ENCODE peak calls at places on chromosomes 12 and 14, in five cellular contexts. One of them, this sample, is unnamed.

GRCh38 chr12:41045509-41045908 is 142.6 kb upstream of the PDZRN4 start:
- DNase-seq in fibroblast of pulmonary artery: no peak
- DNase-seq in left lung: no peak
- DNase-seq in type B pancreatic cell: no peak
- DNase-seq in hepatocyte: no peak
- DNase-seq in this sample: no peak

GRCh38 chr14:103206023-103206481 is 82.8 kb downstream of the TNFAIP2 start:
- DNase-seq in fibroblast of pulmonary artery: no peak
- DNase-seq in left lung: no peak
- DNase-seq in hepatocyte: no peak
- DNase-seq in type B pancreatic cell: no peak
- DNase-seq in this sample: no peak

GRCh38 chr12:67269632-67270578 is 747 bp downstream of the CAND1 start:
- DNase-seq in left lung: peak
- DNase-seq in hepatocyte: peak
- DNase-seq in type B pancreatic cell: peak
- DNase-seq in fibroblast of pulmonary artery: no peak
- DNase-seq in this sample: peak

GRCh38 chr12:113236539-113237354 is 15.5 kb downstream of the TPCN1 start:
- DNase-seq in type B pancreatic cell: no peak
- DNase-seq in fibroblast of pulmonary artery: no peak
- DNase-seq in hepatocyte: no peak
- DNase-seq in left lung: peak
- DNase-seq in this sample: no peak

GRCh38 chr14:55255979-55256378 is 15.2 kb upstream of the FBXO34 start:
- DNase-seq in fibroblast of pulmonary artery: no peak
- DNase-seq in left lung: no peak
- DNase-seq in type B pancreatic cell: no peak
- DNase-seq in hepatocyte: no peak
- DNase-seq in this sample: no peak

GRCh38 chr12:113127791-113128199 is 7.8 kb downstream of the RASAL1 start:
- DNase-seq in type B pancreatic cell: no peak
- DNase-seq in fibroblast of pulmonary artery: no peak
- DNase-seq in left lung: no peak
- DNase-seq in hepatocyte: no peak
- DNase-seq in this sample: no peak

GRCh38 chr14:26605602-26606001 is 7.8 kb upstream of the NOVA1 start:
- DNase-seq in left lung: no peak
- DNase-seq in hepatocyte: no peak
- DNase-seq in fibroblast of pulmonary artery: no peak
- DNase-seq in type B pancreatic cell: no peak
- DNase-seq in this sample: no peak

GRCh38 chr14:49769581-49770211 is 1.7 kb downstream of the KLHDC2 start:
- DNase-seq in type B pancreatic cell: no peak
- DNase-seq in fibroblast of pulmonary artery: no peak
- DNase-seq in left lung: peak
- DNase-seq in hepatocyte: no peak
- DNase-seq in this sample: no peak

GRCh38 chr12:128976120-128976519 is 122.8 kb downstream of the GLT1D1 start:
- DNase-seq in type B pancreatic cell: no peak
- DNase-seq in hepatocyte: peak
- DNase-seq in fibroblast of pulmonary artery: no peak
- DNase-seq in left lung: peak
- DNase-seq in this sample: no peak

GRCh38 chr12:19010726-19011125 is 118.8 kb upstream of the PLEKHA5 start:
- DNase-seq in type B pancreatic cell: no peak
- DNase-seq in left lung: no peak
- DNase-seq in hepatocyte: no peak
- DNase-seq in fibroblast of pulmonary artery: no peak
- DNase-seq in this sample: no peak

GRCh38 chr14:56741325-56741724 is 69.0 kb downstream of the OTX2 start:
- DNase-seq in fibroblast of pulmonary artery: no peak
- DNase-seq in left lung: no peak
- DNase-seq in type B pancreatic cell: no peak
- DNase-seq in hepatocyte: no peak
- DNase-seq in this sample: no peak

GRCh38 chr14:24418492-24418873 is 11.0 kb downstream of the CBLN3 start:
- DNase-seq in fibroblast of pulmonary artery: peak
- DNase-seq in left lung: no peak
- DNase-seq in type B pancreatic cell: no peak
- DNase-seq in hepatocyte: no peak
- DNase-seq in this sample: no peak

GRCh38 chr12:123660328-123660727 is 10.6 kb upstream of the TCTN2 start:
- DNase-seq in hepatocyte: no peak
- DNase-seq in left lung: no peak
- DNase-seq in type B pancreatic cell: no peak
- DNase-seq in fibroblast of pulmonary artery: peak
- DNase-seq in this sample: no peak

GRCh38 chr12:64583395-64584172 is 26.7 kb upstream of the RASSF3 start:
- DNase-seq in type B pancreatic cell: no peak
- DNase-seq in fibroblast of pulmonary artery: peak
- DNase-seq in left lung: no peak
- DNase-seq in hepatocyte: no peak
- DNase-seq in this sample: no peak

GRCh38 chr14:45940318-45940717 is 687.3 kb upstream of the MIS18BP1 start:
- DNase-seq in type B pancreatic cell: no peak
- DNase-seq in fibroblast of pulmonary artery: no peak
- DNase-seq in left lung: no peak
- DNase-seq in hepatocyte: no peak
- DNase-seq in this sample: no peak

GRCh38 chr14:103545219-103545914 is 16.4 kb downstream of the TRMT61A start:
- DNase-seq in left lung: no peak
- DNase-seq in type B pancreatic cell: no peak
- DNase-seq in fibroblast of pulmonary artery: no peak
- DNase-seq in hepatocyte: no peak
- DNase-seq in this sample: no peak

GRCh38 chr12:66885115-66885875 is 206.4 kb upstream of the GRIP1 start:
- DNase-seq in type B pancreatic cell: no peak
- DNase-seq in hepatocyte: no peak
- DNase-seq in fibroblast of pulmonary artery: no peak
- DNase-seq in left lung: no peak
- DNase-seq in this sample: no peak

GRCh38 chr14:81517798-81518398 is 15.8 kb downstream of the SEL1L start:
- DNase-seq in left lung: peak
- DNase-seq in hepatocyte: no peak
- DNase-seq in fibroblast of pulmonary artery: peak
- DNase-seq in type B pancreatic cell: no peak
- DNase-seq in this sample: no peak

GRCh38 chr12:16027012-16027411 is 115.9 kb downstream of the DERA start:
- DNase-seq in left lung: no peak
- DNase-seq in fibroblast of pulmonary artery: no peak
- DNase-seq in type B pancreatic cell: no peak
- DNase-seq in hepatocyte: no peak
- DNase-seq in this sample: no peak

GRCh38 chr14:93035917-93036651 is 79.6 kb downstream of the ITPK1 start:
- DNase-seq in fibroblast of pulmonary artery: peak
- DNase-seq in left lung: no peak
- DNase-seq in type B pancreatic cell: no peak
- DNase-seq in hepatocyte: peak
- DNase-seq in this sample: peak

GRCh38 chr14:43360239-43360638 is 1146.8 kb downstream of the FSCB start:
- DNase-seq in left lung: no peak
- DNase-seq in fibroblast of pulmonary artery: no peak
- DNase-seq in hepatocyte: no peak
- DNase-seq in type B pancreatic cell: no peak
- DNase-seq in this sample: no peak

GRCh38 chr14:74019408-74019714 is 212 bp downstream of the BBOF1 start:
- DNase-seq in type B pancreatic cell: no peak
- DNase-seq in left lung: no peak
- DNase-seq in hepatocyte: no peak
- DNase-seq in fibroblast of pulmonary artery: no peak
- DNase-seq in this sample: no peak

GRCh38 chr14:61528591-61529021 is 166.7 kb upstream of the HIF1A start:
- DNase-seq in fibroblast of pulmonary artery: peak
- DNase-seq in hepatocyte: no peak
- DNase-seq in left lung: no peak
- DNase-seq in type B pancreatic cell: no peak
- DNase-seq in this sample: peak

GRCh38 chr12:97535582-97535981 is 73.0 kb downstream of the RMST start:
- DNase-seq in left lung: no peak
- DNase-seq in hepatocyte: no peak
- DNase-seq in type B pancreatic cell: no peak
- DNase-seq in fibroblast of pulmonary artery: peak
- DNase-seq in this sample: no peak

GRCh38 chr12:8780389-8780788 is 42.0 kb upstream of the A2ML1 start:
- DNase-seq in type B pancreatic cell: no peak
- DNase-seq in left lung: no peak
- DNase-seq in hepatocyte: peak
- DNase-seq in fibroblast of pulmonary artery: peak
- DNase-seq in this sample: no peak

GRCh38 chr12:54009171-54010052 is 627 bp downstream of the HOXC8 start:
- DNase-seq in fibroblast of pulmonary artery: no peak
- DNase-seq in hepatocyte: peak
- DNase-seq in type B pancreatic cell: no peak
- DNase-seq in left lung: no peak
- DNase-seq in this sample: no peak

GRCh38 chr12:106189341-106189740 is 50.6 kb upstream of the NUAK1 start:
- DNase-seq in type B pancreatic cell: no peak
- DNase-seq in hepatocyte: no peak
- DNase-seq in fibroblast of pulmonary artery: no peak
- DNase-seq in left lung: no peak
- DNase-seq in this sample: no peak

DNA sequence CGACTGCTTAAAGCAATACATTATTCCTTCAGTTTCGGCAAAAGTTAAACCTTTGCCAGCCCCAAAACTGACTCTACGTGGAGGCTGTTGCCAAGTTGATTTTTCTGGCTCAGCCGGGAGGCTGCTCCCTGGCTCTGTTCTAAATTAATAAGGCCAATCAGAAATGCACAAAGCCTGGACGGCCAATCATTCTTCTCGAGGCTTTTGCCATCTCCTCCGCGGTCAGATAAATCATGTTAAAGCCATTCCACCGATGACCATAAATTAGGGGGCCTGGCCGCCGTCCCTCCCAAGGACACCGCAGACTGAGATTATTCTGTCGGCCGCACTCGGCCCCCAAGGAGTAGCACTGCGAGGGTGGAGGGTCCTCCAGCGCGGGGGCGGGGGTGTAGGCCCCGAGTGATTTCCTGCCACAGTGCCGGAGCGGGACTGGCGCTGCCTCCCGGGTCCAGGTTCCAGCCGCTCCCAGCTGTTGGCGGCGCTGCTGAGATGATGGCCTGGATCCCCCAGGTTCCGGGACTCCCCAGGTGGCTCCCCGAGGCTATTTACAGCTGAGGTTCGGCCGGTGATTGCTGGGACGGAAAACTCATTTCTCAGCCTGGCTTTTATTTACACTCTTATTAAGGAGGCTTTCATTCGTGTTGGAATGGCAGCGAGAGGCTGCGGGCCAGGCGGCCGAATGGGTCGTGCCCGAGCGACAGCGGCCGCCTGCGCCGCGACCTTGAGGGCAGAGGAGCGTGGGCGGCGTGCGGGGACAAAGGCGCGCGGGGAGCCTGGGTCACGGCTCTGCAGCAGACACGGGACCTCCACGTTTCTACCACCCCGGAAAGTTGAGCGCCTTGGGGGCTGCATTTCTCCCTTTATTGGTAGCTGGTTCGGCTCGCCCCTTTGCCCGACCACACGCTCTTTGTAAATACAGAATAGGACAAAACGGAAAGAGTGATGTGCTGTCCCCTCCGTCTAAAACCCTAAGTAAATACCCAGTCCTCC is 165.2 kb downstream of the MON2 start:
- DNase-seq in type B pancreatic cell: no peak
- DNase-seq in fibroblast of pulmonary artery: peak
- DNase-seq in hepatocyte: peak
- DNase-seq in left lung: peak
- DNase-seq in this sample: no peak
- TF ChIP-seq CTCF in type B pancreatic cell: peak
- TF ChIP-seq CTCF in fibroblast of pulmonary artery: peak
- TF ChIP-seq CTCF in hepatocyte: peak
- TF ChIP-seq CTCF in left lung: no peak
- TF ChIP-seq CTCF in this sample: no peak

GRCh38 chr14:64745511-64746041 is 41.4 kb downstream of the PLEKHG3 start:
- DNase-seq in hepatocyte: no peak
- DNase-seq in fibroblast of pulmonary artery: peak
- DNase-seq in left lung: no peak
- DNase-seq in type B pancreatic cell: no peak
- DNase-seq in this sample: no peak
- TF ChIP-seq CTCF in hepatocyte: peak
- TF ChIP-seq CTCF in fibroblast of pulmonary artery: no peak
- TF ChIP-seq CTCF in left lung: no peak
- TF ChIP-seq CTCF in type B pancreatic cell: no peak
- TF ChIP-seq CTCF in this sample: no peak

GRCh38 chr14:36657409-36658090 is 4.1 kb upstream of the PAX9 start:
- DNase-seq in type B pancreatic cell: peak
- DNase-seq in fibroblast of pulmonary artery: no peak
- DNase-seq in hepatocyte: peak
- DNase-seq in left lung: no peak
- DNase-seq in this sample: no peak

GRCh38 chr14:36655571-36655962 is 6.1 kb upstream of the PAX9 start:
- DNase-seq in hepatocyte: no peak
- DNase-seq in left lung: no peak
- DNase-seq in type B pancreatic cell: no peak
- DNase-seq in fibroblast of pulmonary artery: no peak
- DNase-seq in this sample: no peak

GRCh38 chr14:36656769-36657408 is 4.8 kb upstream of the PAX9 start:
- DNase-seq in fibroblast of pulmonary artery: no peak
- DNase-seq in hepatocyte: no peak
- DNase-seq in left lung: no peak
- DNase-seq in type B pancreatic cell: no peak
- DNase-seq in this sample: no peak

GRCh38 chr14:36655054-36655381 is 6.6 kb upstream of the PAX9 start:
- DNase-seq in left lung: no peak
- DNase-seq in type B pancreatic cell: no peak
- DNase-seq in hepatocyte: no peak
- DNase-seq in fibroblast of pulmonary artery: no peak
- DNase-seq in this sample: no peak

DNA sequence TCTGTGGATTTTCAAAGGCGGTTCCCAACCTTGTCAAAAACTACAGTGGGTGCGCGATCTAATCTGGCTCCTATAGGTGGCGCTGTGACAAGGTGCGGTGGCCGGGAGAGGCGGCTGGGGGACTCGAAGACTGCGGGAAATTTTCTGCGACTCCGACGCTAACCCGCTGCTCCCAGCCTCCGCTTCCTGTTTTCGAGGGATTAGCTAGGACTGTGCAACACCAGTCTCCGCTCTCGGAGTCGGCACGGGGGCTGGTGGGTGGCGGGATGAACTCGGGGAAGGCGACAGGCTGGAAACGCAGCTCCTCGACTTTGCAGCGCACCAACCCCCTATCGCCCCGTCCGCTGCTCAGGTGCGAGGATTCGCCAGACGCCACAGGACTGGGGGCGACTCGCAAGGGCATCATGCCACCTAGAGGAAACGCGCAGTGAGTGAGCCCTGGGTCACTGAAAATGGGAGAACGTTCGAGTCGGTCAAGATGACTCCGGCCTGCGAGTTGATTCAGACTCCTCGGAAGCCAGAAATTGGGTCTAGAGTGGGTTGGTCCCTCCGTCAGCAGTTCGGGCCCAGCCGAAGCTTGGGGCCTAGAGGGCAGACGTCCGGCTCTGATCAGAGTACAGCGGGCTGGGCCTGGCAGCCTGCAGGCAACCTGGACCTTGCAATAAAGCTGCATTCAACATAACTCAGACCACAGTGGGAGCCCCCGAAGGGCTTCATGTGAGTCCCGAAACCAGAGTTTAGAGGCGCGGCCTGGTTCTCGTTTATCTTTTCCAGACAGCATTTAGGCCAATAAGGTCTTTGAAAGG is 5.5 kb upstream of the PAX9 start:
- DNase-seq in left lung: no peak
- DNase-seq in hepatocyte: peak
- DNase-seq in fibroblast of pulmonary artery: no peak
- DNase-seq in type B pancreatic cell: peak
- DNase-seq in this sample: no peak
- TF ChIP-seq CTCF in left lung: no peak
- TF ChIP-seq CTCF in hepatocyte: peak
- TF ChIP-seq CTCF in fibroblast of pulmonary artery: peak
- TF ChIP-seq CTCF in type B pancreatic cell: peak
- TF ChIP-seq CTCF in this sample: no peak

GRCh38 chr12:17301544-17301943 is 695.6 kb upstream of the LMO3 start:
- DNase-seq in left lung: no peak
- DNase-seq in hepatocyte: no peak
- DNase-seq in fibroblast of pulmonary artery: no peak
- DNase-seq in type B pancreatic cell: no peak
- DNase-seq in this sample: no peak
- TF ChIP-seq CTCF in left lung: no peak
- TF ChIP-seq CTCF in hepatocyte: no peak
- TF ChIP-seq CTCF in fibroblast of pulmonary artery: no peak
- TF ChIP-seq CTCF in type B pancreatic cell: no peak
- TF ChIP-seq CTCF in this sample: no peak

This sample was measured in natural killer cell.